ENCODE peak calls at places on chromosome 4, in ten cellular contexts. W is spleen, C is left ventricle myocardium inferior, H is fibroblast of pulmonary artery, T is cardiac fibroblast, O is astrocyte of the spinal cord, G is WERI-Rb-1, A is breast epithelium, R is cardiac muscle cell, J is thoracic aorta. M is an unnamed sample.

GRCh38 chr4:56863441-56864129 is 42.1 kb upstream of the SPINK2 start:
- DNase-seq in W (no peak), C (no peak), H (no peak), T (no peak), O (no peak), G (no peak), A (no peak), R (no peak), J (no peak), M (no peak)

GRCh38 chr4:163166041-163166579 is 580 bp downstream of the NAF1 start:
- DNase-seq in W (peak; percentile 92), C (peak; percentile 33), H (peak; percentile 40), T (peak; percentile 58), O (peak; percentile 52), G (peak; percentile 57), A (peak; percentile 55), R (peak; percentile 78), J (peak; percentile 25), M (peak; percentile 62)

GRCh38 chr4:52823478-52824092 is 38.5 kb upstream of the RASL11B start:
- DNase-seq in W (no peak), C (no peak), H (no peak), T (no peak), O (peak; percentile 63), G (no peak), A (no peak), R (no peak), J (no peak), M (no peak)

GRCh38 chr4:7210818-7211217 is 18.5 kb downstream of the SORCS2 start:
- DNase-seq in W (no peak), C (no peak), H (peak; percentile 73), T (peak; percentile 72), O (peak; percentile 70), G (no peak), A (no peak), R (no peak), J (no peak), M (peak; percentile 74)

GRCh38 chr4:15888515-15888914 is 50.0 kb downstream of the FGFBP1 start:
- DNase-seq in W (no peak), C (no peak), H (peak; percentile 1), T (no peak), O (no peak), G (no peak), A (no peak), R (no peak), J (no peak), M (no peak)

GRCh38 chr4:183618681-183619080 is 40.3 kb downstream of the RWDD4 start:
- DNase-seq in W (no peak), C (no peak), H (no peak), T (no peak), O (no peak), G (peak; percentile 32), A (no peak), R (no peak), J (no peak), M (peak; percentile 36)

GRCh38 chr4:186566068-186566467 is 10.7 kb upstream of the MTNR1A start:
- DNase-seq in W (no peak), C (no peak), H (no peak), T (no peak), O (no peak), G (no peak), A (no peak), R (no peak), J (no peak), M (no peak)

GRCh38 chr4:112747035-112747434 is 110.1 kb downstream of the LARP7 start:
- DNase-seq in W (no peak), C (no peak), H (no peak), T (no peak), O (no peak), G (no peak), A (no peak), R (peak; percentile 46), J (no peak), M (no peak)

GRCh38 chr4:2217726-2218125 is 24.2 kb downstream of the HAUS3 start:
- DNase-seq in W (no peak), C (no peak), H (peak; percentile 10), T (no peak), O (peak; percentile 40), G (no peak), A (no peak), R (no peak), J (no peak), M (peak; percentile 12)

GRCh38 chr4:6957994-6958393 is 48.4 kb downstream of the TBC1D14 start:
- DNase-seq in W (peak; percentile 61), C (no peak), H (no peak), T (no peak), O (no peak), G (peak; percentile 55), A (peak; percentile 47), R (no peak), J (no peak), M (no peak)

GRCh38 chr4:61462451-61463326 is 262.6 kb downstream of the ADGRL3 start:
- DNase-seq in W (no peak), C (no peak), H (peak; percentile 90), T (peak; percentile 70), O (peak; percentile 76), G (no peak), A (no peak), R (no peak), J (no peak), M (peak; percentile 58)

GRCh38 chr4:15436515-15436914 is 8.7 kb downstream of the C1QTNF7 start:
- DNase-seq in W (no peak), C (no peak), H (peak; percentile 58), T (peak; percentile 76), O (peak; percentile 75), G (no peak), A (no peak), R (no peak), J (no peak), M (peak; percentile 56)

GRCh38 chr4:1042352-1043025 is 31.1 kb downstream of the FGFRL1 start:
- DNase-seq in W (no peak), C (no peak), H (no peak), T (no peak), O (no peak), G (no peak), A (no peak), R (no peak), J (no peak), M (no peak)

GRCh38 chr4:115076691-115077090 is 36.7 kb downstream of the NDST4 start:
- DNase-seq in W (no peak), C (no peak), H (no peak), T (no peak), O (no peak), G (no peak), A (no peak), R (no peak), J (no peak), M (no peak)

GRCh38 chr4:159946983-159947645 is 844.2 kb downstream of the RAPGEF2 start:
- DNase-seq in W (no peak), C (no peak), H (peak; percentile 75), T (peak; percentile 73), O (peak; percentile 83), G (no peak), A (no peak), R (peak; percentile 72), J (no peak), M (peak; percentile 51)

DNA sequence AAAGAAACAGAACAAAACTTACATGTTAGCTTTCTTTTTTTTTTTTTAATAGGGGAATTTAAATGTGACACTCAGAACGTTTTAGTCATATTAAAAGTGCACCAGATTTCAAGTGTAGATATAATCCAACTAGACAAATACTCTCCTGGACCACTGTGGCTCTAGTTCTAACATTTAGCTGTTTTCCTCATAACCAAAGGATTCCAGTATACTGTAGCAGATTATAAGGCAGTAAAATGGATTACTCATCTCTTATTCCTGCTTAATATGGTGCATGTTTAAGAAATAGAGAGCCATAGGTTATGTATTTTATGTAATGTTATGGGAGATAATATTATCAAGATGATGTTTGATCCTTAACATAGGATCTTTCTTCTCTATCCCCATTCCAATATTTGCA is 1339.5 kb upstream of the AGA start:
- DNase-seq in W (no peak), C (no peak), H (no peak), T (no peak), O (no peak), G (no peak), A (no peak), R (no peak), J (no peak), M (no peak)
- H3K4me3 ChIP-seq in W (no peak overlapping the region), C (no peak overlapping the region), H (no peak overlapping the region), T (no peak overlapping the region), O (no peak overlapping the region), G (no peak overlapping the region), A (no peak overlapping the region), R (no peak overlapping the region), J (no peak overlapping the region), M (no peak overlapping the region)

GRCh38 chr4:8238515-8239053 is 31.0 kb upstream of the HTRA3 start:
- DNase-seq in W (no peak), C (no peak), H (no peak), T (no peak), O (no peak), G (peak; percentile 77), A (no peak), R (peak; percentile 68), J (no peak), M (no peak)
- TF ChIP-seq CTCF in W (peak; percentile 32), C (peak; percentile 45), H (peak; percentile 42), T (peak; percentile 39), O (peak; percentile 52), G (peak; percentile 90), A (no peak), R (peak; percentile 43), J (peak; percentile 33), M (peak; percentile 39)

GRCh38 chr4:65670331-65671031 is at the start of gene EPHA5:
- DNase-seq in W (peak; percentile 72), C (peak; percentile 47), H (peak; percentile 91), T (peak; percentile 89), O (peak; percentile 96), G (peak; percentile 92), A (no peak), R (peak; percentile 86), J (no peak), M (peak; percentile 63)

GRCh38 chr4:65669981-65670330 is 333 bp downstream of the EPHA5 start:
- DNase-seq in W (no peak), C (no peak), H (no peak), T (no peak), O (no peak), G (no peak), A (no peak), R (no peak), J (no peak), M (no peak)

GRCh38 chr4:65671402-65671801 is 1.1 kb upstream of the EPHA5 start:
- DNase-seq in W (no peak), C (no peak), H (no peak), T (no peak), O (no peak), G (no peak), A (no peak), R (no peak), J (no peak), M (no peak)

GRCh38 chr4:65668201-65669007 is 1.9 kb downstream of the EPHA5 start:
- DNase-seq in W (peak; percentile 62), C (no peak), H (peak; percentile 34), T (peak; percentile 31), O (peak; percentile 47), G (peak; percentile 39), A (no peak), R (peak; percentile 55), J (no peak), M (peak; percentile 13)

GRCh38 chr4:65669008-65669971 is 999 bp downstream of the EPHA5 start:
- DNase-seq in W (peak; percentile 58), C (no peak), H (peak; percentile 47), T (peak; percentile 43), O (peak; percentile 55), G (peak; percentile 33), A (no peak), R (peak; percentile 44), J (no peak), M (no peak)
- H3K4me3 ChIP-seq in W (peak overlapping the region; percentile 27), C (peak overlapping the region; percentile 61), H (peak overlapping the region; percentile 69), T (peak overlapping the region; percentile 55), O (peak overlapping the region; percentile 73), G (peak overlapping the region; percentile 64), A (peak overlapping the region; percentile 33), R (peak overlapping the region; percentile 37), J (peak overlapping the region; percentile 72), M (peak overlapping the region; percentile 45)

GRCh38 chr4:86482851-86483490 is 111.1 kb upstream of the PTPN13 start:
- DNase-seq in W (no peak), C (no peak), H (no peak), T (peak; percentile 25), O (peak; percentile 48), G (no peak), A (no peak), R (peak; percentile 37), J (no peak), M (no peak)
- TF ChIP-seq CTCF in W (no peak), C (peak; percentile 24), H (peak; percentile 42), T (peak; percentile 35), O (peak; percentile 41), G (no peak), A (no peak), R (peak; percentile 35), J (no peak), M (peak; percentile 13)